ENCODE peak calls at places on chromosome 18, in five cellular contexts. One of them, this sample, is unnamed.

GRCh38 chr18:11761553-11761952 is 72.5 kb downstream of the GNAL start:
- DNase-seq in sciatic nerve: no peak
- DNase-seq in GM12891: no peak
- DNase-seq in AML-193: no peak
- DNase-seq in mammary epithelial cell: no peak
- DNase-seq in this sample: peak

GRCh38 chr18:44452346-44452745 is 228.3 kb upstream of the SETBP1 start:
- DNase-seq in sciatic nerve: no peak
- DNase-seq in GM12891: no peak
- DNase-seq in AML-193: no peak
- DNase-seq in mammary epithelial cell: no peak
- DNase-seq in this sample: no peak

GRCh38 chr18:55038162-55038561 is 78.9 kb upstream of the CCDC68 start:
- DNase-seq in sciatic nerve: no peak
- DNase-seq in GM12891: no peak
- DNase-seq in AML-193: no peak
- DNase-seq in mammary epithelial cell: peak
- DNase-seq in this sample: no peak

GRCh38 chr18:61953161-61953560 is 60.4 kb upstream of the RNF152 start:
- DNase-seq in sciatic nerve: no peak
- DNase-seq in GM12891: no peak
- DNase-seq in AML-193: no peak
- DNase-seq in mammary epithelial cell: peak
- DNase-seq in this sample: no peak

GRCh38 chr18:31658670-31659573 is 25.5 kb downstream of the B4GALT6 start:
- DNase-seq in sciatic nerve: no peak
- DNase-seq in GM12891: no peak
- DNase-seq in AML-193: no peak
- DNase-seq in mammary epithelial cell: no peak
- DNase-seq in this sample: peak

GRCh38 chr18:57586243-57587049 is at the start of gene FECH:
- DNase-seq in sciatic nerve: peak
- DNase-seq in GM12891: peak
- DNase-seq in AML-193: peak
- DNase-seq in mammary epithelial cell: peak
- DNase-seq in this sample: peak

GRCh38 chr18:45402485-45403056 is 212.7 kb upstream of the SLC14A2 start:
- DNase-seq in sciatic nerve: no peak
- DNase-seq in GM12891: no peak
- DNase-seq in AML-193: no peak
- DNase-seq in mammary epithelial cell: peak
- DNase-seq in this sample: no peak

GRCh38 chr18:33708876-33709275 is 130.9 kb downstream of the ASXL3 start:
- DNase-seq in sciatic nerve: no peak
- DNase-seq in GM12891: no peak
- DNase-seq in AML-193: no peak
- DNase-seq in mammary epithelial cell: no peak
- DNase-seq in this sample: no peak

GRCh38 chr18:55334875-55335274 is 253.1 kb downstream of the TCF4 start:
- DNase-seq in sciatic nerve: peak
- DNase-seq in GM12891: no peak
- DNase-seq in AML-193: no peak
- DNase-seq in mammary epithelial cell: no peak
- DNase-seq in this sample: no peak

GRCh38 chr18:75204262-75204977 is 4.5 kb downstream of the PTGR3 start:
- DNase-seq in sciatic nerve: no peak
- DNase-seq in GM12891: no peak
- DNase-seq in AML-193: no peak
- DNase-seq in mammary epithelial cell: no peak
- DNase-seq in this sample: no peak

GRCh38 chr18:61998957-61999356 is 106.2 kb upstream of the RNF152 start:
- DNase-seq in sciatic nerve: no peak
- DNase-seq in GM12891: no peak
- DNase-seq in AML-193: no peak
- DNase-seq in mammary epithelial cell: peak
- DNase-seq in this sample: no peak

GRCh38 chr18:10841203-10841602 is 308.2 kb downstream of the PIEZO2 start:
- DNase-seq in sciatic nerve: no peak
- DNase-seq in GM12891: no peak
- DNase-seq in AML-193: no peak
- DNase-seq in mammary epithelial cell: no peak
- DNase-seq in this sample: no peak

GRCh38 chr18:22899421-22899820 is 33.7 kb upstream of the RBBP8 start:
- DNase-seq in sciatic nerve: no peak
- DNase-seq in GM12891: no peak
- DNase-seq in AML-193: no peak
- DNase-seq in mammary epithelial cell: no peak
- DNase-seq in this sample: no peak

GRCh38 chr18:37499008-37499407 is 66.6 kb downstream of the CELF4 start:
- DNase-seq in sciatic nerve: no peak
- DNase-seq in GM12891: no peak
- DNase-seq in AML-193: no peak
- DNase-seq in mammary epithelial cell: no peak
- DNase-seq in this sample: no peak

GRCh38 chr18:45449761-45450227 is 165.5 kb upstream of the SLC14A2 start:
- DNase-seq in sciatic nerve: peak
- DNase-seq in GM12891: no peak
- DNase-seq in AML-193: no peak
- DNase-seq in mammary epithelial cell: no peak
- DNase-seq in this sample: no peak

GRCh38 chr18:47772374-47773248 is 157.8 kb downstream of the SMAD2 start:
- DNase-seq in sciatic nerve: peak
- DNase-seq in GM12891: no peak
- DNase-seq in AML-193: peak
- DNase-seq in mammary epithelial cell: peak
- DNase-seq in this sample: peak

GRCh38 chr18:10604178-10604577 is 78.4 kb downstream of the NAPG start:
- DNase-seq in sciatic nerve: no peak
- DNase-seq in GM12891: peak
- DNase-seq in AML-193: no peak
- DNase-seq in mammary epithelial cell: no peak
- DNase-seq in this sample: peak

GRCh38 chr18:62200121-62200914 is 13.3 kb downstream of the RELCH start:
- DNase-seq in sciatic nerve: no peak
- DNase-seq in GM12891: no peak
- DNase-seq in AML-193: no peak
- DNase-seq in mammary epithelial cell: peak
- DNase-seq in this sample: no peak